ENCODE peak calls at places on chromosomes 16 and 17, in six cellular contexts. M is CD8-positive, alpha-beta T cell; V is AG04450; N is cardiac fibroblast; X is left ventricle myocardium inferior; K is psoas muscle. A is an unnamed sample.

GRCh38 chr16:23826528-23827244 is 9.1 kb upstream of the PRKCB start:
- DNase-seq in M (peak; percentile 11), V (no peak), N (no peak), X (no peak), K (no peak), A (no peak)

GRCh38 chr16:15536813-15537212 is 102.4 kb downstream of the BMERB1 start:
- DNase-seq in M (no peak), V (no peak), N (no peak), X (no peak), K (no peak), A (no peak)

GRCh38 chr17:6269474-6269873 is 165.4 kb downstream of the AIPL1 start:
- DNase-seq in M (no peak), V (peak; percentile 4), N (peak; percentile 12), X (peak; percentile 22), K (no peak), A (peak; percentile 60)

GRCh38 chr17:1649116-1649843 is 386 bp downstream of the RILP start:
- DNase-seq in M (peak; percentile 76), V (peak; percentile 67), N (peak; percentile 91), X (peak; percentile 85), K (peak; percentile 91), A (peak; percentile 96)

GRCh38 chr17:2808367-2809335 is 12.4 kb downstream of the RAP1GAP2 start:
- DNase-seq in M (no peak), V (no peak), N (no peak), X (no peak), K (no peak), A (no peak)

GRCh38 chr17:79919164-79919585 is 79.9 kb upstream of the CBX4 start:
- DNase-seq in M (no peak), V (no peak), N (peak; percentile 55), X (peak; percentile 89), K (peak; percentile 88), A (peak; percentile 94)

GRCh38 chr16:11949527-11949926 is 7.7 kb upstream of the NPIPB2 start:
- DNase-seq in M (peak; percentile 6), V (no peak), N (peak; percentile 45), X (no peak), K (no peak), A (no peak)

GRCh38 chr16:27792486-27793275 is 242.7 kb downstream of the KATNIP start:
- DNase-seq in M (no peak), V (no peak), N (no peak), X (no peak), K (no peak), A (no peak)

GRCh38 chr17:55441544-55441943 is 19.9 kb upstream of the MMD start:
- DNase-seq in M (no peak), V (no peak), N (no peak), X (no peak), K (no peak), A (no peak)

DNA sequence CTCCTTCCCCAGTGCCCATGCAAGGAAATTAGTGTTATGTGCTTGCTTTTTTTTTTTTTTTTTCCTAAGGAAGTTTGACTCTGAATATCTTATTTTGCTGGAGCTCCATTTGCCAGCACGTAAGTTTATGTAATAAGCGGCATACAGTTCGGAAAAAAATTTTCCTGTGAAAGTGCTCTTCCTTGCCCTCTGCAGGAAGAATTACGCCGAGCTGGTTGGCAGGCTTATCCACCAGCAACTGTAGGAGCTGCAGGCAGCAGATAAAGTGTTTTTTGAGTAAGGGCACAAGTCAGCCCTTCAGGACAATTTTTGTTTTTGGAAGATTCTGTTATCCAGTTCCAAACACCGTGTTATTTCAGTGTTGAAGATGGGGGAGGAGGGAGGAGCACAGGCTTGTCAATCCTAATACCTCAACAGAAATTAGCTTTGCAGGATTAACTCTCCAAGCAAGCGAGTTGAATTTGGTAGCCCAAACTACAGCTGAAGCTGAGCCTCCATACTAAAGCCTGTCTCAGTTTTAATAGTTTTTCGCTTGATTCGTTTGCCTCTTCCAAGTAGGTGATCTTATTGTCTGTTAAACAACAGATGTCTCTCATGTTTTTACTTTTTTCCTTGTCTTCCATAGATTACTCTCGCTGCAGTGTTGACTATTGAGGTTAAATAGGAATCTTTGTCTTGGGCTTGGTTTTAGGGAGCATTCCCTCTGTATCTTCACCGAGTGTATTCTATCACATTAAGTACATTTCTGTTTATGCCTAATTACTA is 1.1 kb downstream of the SPECC1 start:
- DNase-seq in M (peak; percentile 12), V (peak; percentile 16), N (peak; percentile 80), X (peak; percentile 28), K (no peak), A (peak; percentile 69)
- H3K4me3 ChIP-seq in M (peak overlapping the region; percentile 62), V (peak overlapping the region; percentile 48), N (peak overlapping the region; percentile 43), X (peak overlapping the region; percentile 87), K (peak overlapping the region; percentile 72), A (peak overlapping the region; percentile 53)

GRCh38 chr17:44119062-44119461 is 4.4 kb downstream of the HDAC5 start:
- DNase-seq in M (no peak), V (no peak), N (no peak), X (no peak), K (no peak), A (no peak)

GRCh38 chr17:44118427-44119050 is 4.9 kb downstream of the HDAC5 start:
- DNase-seq in M (no peak), V (no peak), N (no peak), X (no peak), K (no peak), A (no peak)

GRCh38 chr17:44121206-44121605 is 2.2 kb downstream of the HDAC5 start:
- DNase-seq in M (no peak), V (no peak), N (no peak), X (no peak), K (no peak), A (no peak)

GRCh38 chr17:44121997-44122824 is 1.2 kb downstream of the HDAC5 start:
- DNase-seq in M (no peak), V (no peak), N (no peak), X (no peak), K (no peak), A (no peak)

GRCh38 chr17:44119798-44120197 is 3.6 kb downstream of the HDAC5 start:
- DNase-seq in M (no peak), V (no peak), N (no peak), X (no peak), K (no peak), A (no peak)
- H3K4me3 ChIP-seq in M (no peak overlapping the region), V (no peak overlapping the region), N (no peak overlapping the region), X (no peak overlapping the region), K (no peak overlapping the region), A (no peak overlapping the region)

GRCh38 chr17:74641224-74641948 is 17.8 kb upstream of the CD300E start:
- DNase-seq in M (no peak), V (no peak), N (no peak), X (no peak), K (no peak), A (no peak)
- H3K4me3 ChIP-seq in M (no peak overlapping the region), V (no peak overlapping the region), N (no peak overlapping the region), X (no peak overlapping the region), K (no peak overlapping the region), A (no peak overlapping the region)

DNA sequence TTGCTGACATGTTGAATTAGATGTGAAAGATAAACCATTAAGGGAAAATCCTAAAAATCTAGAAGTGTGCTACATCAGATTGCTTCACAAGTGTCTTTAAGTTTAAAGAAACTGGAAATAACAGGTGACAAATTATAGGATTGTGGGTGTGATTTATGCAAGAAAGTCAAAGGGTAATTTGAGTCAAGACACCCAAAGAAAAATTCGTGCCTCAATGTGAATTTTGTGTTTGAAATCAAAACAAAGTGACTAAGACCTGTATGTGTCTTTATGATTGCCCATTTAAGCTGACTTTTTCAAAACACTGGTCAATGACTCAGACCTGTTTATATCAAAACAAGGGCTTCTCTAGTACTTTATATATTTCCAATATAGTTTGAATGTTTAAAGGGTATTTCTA is 5.2 kb upstream of the PYY start:
- DNase-seq in M (no peak), V (no peak), N (no peak), X (no peak), K (no peak), A (no peak)
- H3K4me3 ChIP-seq in M (no peak overlapping the region), V (no peak overlapping the region), N (no peak overlapping the region), X (no peak overlapping the region), K (no peak overlapping the region), A (no peak overlapping the region)

GRCh38 chr17:58005031-58005727 is 1.9 kb downstream of the SRSF1 start:
- DNase-seq in M (no peak), V (no peak), N (no peak), X (no peak), K (no peak), A (no peak)
- H3K4me3 ChIP-seq in M (no peak overlapping the region), V (peak overlapping the region; percentile 99), N (peak overlapping the region; percentile 97), X (peak overlapping the region; percentile 96), K (peak overlapping the region; percentile 98), A (peak overlapping the region; percentile 78)